ENCODE peak calls at places on chromosome 7, in four cellular contexts. B, X, L and J are unnamed samples.

GRCh38 chr7:20330176-20330796 is 414 bp upstream of the ITGB8 start:
- DNase-seq in L (no peak), B (peak), X (peak), J (peak)

GRCh38 chr7:73623798-73624668 is at the start of gene MLXIPL:
- DNase-seq in B (peak), X (no peak), L (no peak), J (peak)

GRCh38 chr7:150898475-150899011 is 46.2 kb downstream of the AOC1 start:
- DNase-seq in B (peak), L (no peak), X (peak), J (peak)

GRCh38 chr7:100545636-100546128 is 6.7 kb downstream of the AGFG2 start:
- DNase-seq in X (peak), B (peak), L (peak), J (peak)

GRCh38 chr7:129784437-129784782 is 168.3 kb downstream of the UBE2H start:
- DNase-seq in X (no peak), B (no peak), L (no peak), J (no peak)

GRCh38 chr7:66110861-66111260 is 3.8 kb upstream of the CRCP start:
- DNase-seq in X (peak), B (no peak), L (no peak), J (no peak)

GRCh38 chr7:17991866-17992648 is 35.6 kb downstream of the PRPS1L1 start:
- DNase-seq in B (no peak), L (no peak), X (no peak), J (no peak)

GRCh38 chr7:87672217-87672616 is 44.0 kb downstream of the RUNDC3B start:
- DNase-seq in X (no peak), L (no peak), B (no peak), J (no peak)

GRCh38 chr7:74380720-74381119 is 73.0 kb upstream of the GTF2IRD1 start:
- DNase-seq in X (no peak), L (no peak), B (no peak), J (no peak)

GRCh38 chr7:47357398-47357797 is 224.5 kb downstream of the TNS3 start:
- DNase-seq in X (no peak), B (no peak), L (no peak), J (no peak)

GRCh38 chr7:66050990-66051424 is 24.6 kb upstream of the ASL start:
- DNase-seq in L (no peak), B (no peak), X (peak), J (no peak)

GRCh38 chr7:41656357-41656756 is 46.5 kb downstream of the INHBA start:
- DNase-seq in B (peak), L (no peak), X (peak), J (no peak)

GRCh38 chr7:41655470-41655869 is 47.4 kb downstream of the INHBA start:
- DNase-seq in B (peak), X (no peak), L (no peak), J (no peak)

GRCh38 chr7:41648506-41648905 is 54.4 kb downstream of the INHBA start:
- DNase-seq in X (no peak), L (no peak), B (no peak), J (no peak)

DNA sequence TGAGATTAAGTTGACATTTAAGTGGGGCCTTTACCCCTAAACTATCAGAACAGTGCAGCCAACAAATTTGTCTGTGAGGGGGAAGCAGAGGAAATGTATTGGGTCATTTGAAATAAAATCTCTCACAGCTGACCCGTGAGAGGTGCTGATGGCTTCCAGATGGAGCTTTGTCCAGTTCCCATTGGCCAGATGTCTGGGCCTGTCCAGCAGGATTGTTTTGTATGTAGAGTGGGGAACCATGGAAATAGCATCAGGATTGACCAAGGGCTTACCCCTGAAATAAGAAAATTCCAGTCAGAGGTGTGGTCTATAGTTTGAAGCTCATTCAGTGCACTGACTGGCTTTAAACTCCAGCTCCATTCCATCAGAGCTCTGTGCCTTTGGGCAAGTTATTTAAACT is 50.6 kb downstream of the INHBA start:
- DNase-seq in B (no peak), X (peak), L (no peak), J (no peak)
- TF ChIP-seq FOS in B (no peak), X (no peak), L (no peak), J (no peak)

GRCh38 chr7:143305423-143306070 is 10.4 kb upstream of the CLCN1 start:
- DNase-seq in X (peak), B (peak), L (no peak), J (peak)
- TF ChIP-seq FOS in X (no peak), B (no peak), L (no peak), J (no peak)

GRCh38 chr7:128217972-128218652 is 23.0 kb upstream of the LEP start:
- DNase-seq in B (no peak), X (no peak), L (no peak), J (peak)
- TF ChIP-seq FOS in B (no peak), X (no peak), L (no peak), J (no peak)

GRCh38 chr7:89839329-89839728 is 314.9 kb upstream of the STEAP1 start:
- DNase-seq in X (no peak), L (no peak), B (no peak), J (no peak)

DNA sequence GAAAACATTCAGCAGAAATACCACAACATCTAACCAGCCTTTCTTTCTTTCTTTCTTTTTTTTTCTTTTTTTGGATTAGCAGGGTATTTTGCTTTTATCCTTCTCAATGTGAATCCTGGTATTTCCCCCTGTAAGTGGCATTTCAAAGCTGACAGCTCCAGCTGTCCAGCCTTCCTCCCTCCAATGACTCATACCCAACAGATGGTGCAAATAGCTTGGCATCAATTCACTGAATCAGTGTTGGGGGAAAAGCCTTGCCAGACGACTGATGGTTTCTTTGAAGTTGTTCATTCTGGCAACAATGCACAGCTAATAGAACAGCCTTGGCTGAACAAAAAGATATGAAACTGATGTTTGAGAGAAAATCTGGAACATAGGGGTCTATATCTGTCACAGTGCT is 316.8 kb upstream of the STEAP1 start:
- DNase-seq in L (no peak), B (peak), X (no peak), J (no peak)
- TF ChIP-seq FOS in L (no peak), B (no peak), X (no peak), J (no peak)

DNA sequence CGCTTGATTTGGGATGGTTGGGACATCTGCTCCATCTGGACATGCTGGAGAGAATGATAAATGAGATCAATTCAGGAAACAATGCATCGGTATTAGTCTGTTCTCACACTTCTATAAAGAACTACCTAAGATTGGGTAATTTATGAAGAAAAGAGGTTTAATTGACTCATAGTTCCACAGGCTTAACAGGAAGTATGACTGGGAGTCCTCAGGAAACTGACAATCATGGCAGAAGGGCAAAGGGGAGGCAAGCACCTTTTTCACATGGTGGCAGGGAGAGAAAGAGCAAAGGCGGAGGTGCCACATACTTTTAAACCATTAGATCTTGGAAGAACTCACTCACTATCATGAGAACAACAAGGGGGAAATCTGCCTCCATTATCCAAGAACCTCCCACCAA is 16.8 kb upstream of the TSPAN12 start:
- DNase-seq in X (no peak), L (no peak), B (peak), J (no peak)
- TF ChIP-seq FOS in X (no peak), L (no peak), B (peak), J (no peak)

DNA sequence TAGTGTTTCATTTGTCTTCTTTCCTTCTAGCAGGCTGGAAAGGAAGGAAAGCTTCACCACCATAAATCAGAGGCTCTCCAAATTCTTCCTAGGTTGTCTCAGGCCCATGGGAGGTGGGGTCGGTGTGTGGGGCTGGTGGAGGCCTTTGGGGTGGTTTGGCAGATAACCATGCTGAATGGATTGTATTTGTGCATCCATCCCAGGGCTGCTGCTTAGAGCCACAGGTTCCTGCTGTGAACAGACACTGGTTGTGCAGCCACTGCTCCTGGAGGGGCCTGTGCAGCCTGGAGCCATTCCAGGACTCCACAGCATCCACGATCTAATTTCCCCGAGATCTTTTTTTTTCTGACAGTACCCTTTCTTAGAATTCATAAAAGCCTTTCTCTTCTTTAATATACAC is 741.8 kb downstream of the SUGCT start:
- DNase-seq in L (no peak), X (no peak), B (no peak), J (no peak)
- TF ChIP-seq FOS in L (no peak), X (no peak), B (no peak), J (no peak)